ENCODE peak calls at places on chromosomes 3 and 15, in eight cellular contexts. One of them, this sample, is unnamed.

GRCh38 chr3:141828487-141829284 is 47.8 kb upstream of the ATP1B3 start:
- DNase-seq in HFFc6: no peak
- DNase-seq in left ventricle myocardium inferior: peak; percentile 30
- DNase-seq in EH: peak; percentile 35
- DNase-seq in astrocyte of the cerebellum: no peak
- DNase-seq in kidney glomerular epithelial cell: no peak
- DNase-seq in activated CD4-positive, alpha-beta memory T cell treated with anti-CD3 and anti-CD28 coated beads, Interleukin-2, amount 10 ng/mL, durations not matched to agents 7 days and 5 days: no peak
- DNase-seq in T-cell: no peak
- DNase-seq in this sample: no peak

GRCh38 chr3:50138266-50139230 is 16.6 kb upstream of the SEMA3F start:
- DNase-seq in HFFc6: no peak
- DNase-seq in left ventricle myocardium inferior: no peak
- DNase-seq in EH: peak; percentile 64
- DNase-seq in astrocyte of the cerebellum: no peak
- DNase-seq in kidney glomerular epithelial cell: peak; percentile 35
- DNase-seq in activated CD4-positive, alpha-beta memory T cell treated with anti-CD3 and anti-CD28 coated beads, Interleukin-2, amount 10 ng/mL, durations not matched to agents 7 days and 5 days: no peak
- DNase-seq in T-cell: no peak
- DNase-seq in this sample: no peak

GRCh38 chr3:123880998-123881561 is 3.1 kb downstream of the MYLK start:
- DNase-seq in HFFc6: peak; percentile 64
- DNase-seq in left ventricle myocardium inferior: no peak
- DNase-seq in EH: peak; percentile 71
- DNase-seq in astrocyte of the cerebellum: peak; percentile 16
- DNase-seq in kidney glomerular epithelial cell: peak; percentile 21
- DNase-seq in activated CD4-positive, alpha-beta memory T cell treated with anti-CD3 and anti-CD28 coated beads, Interleukin-2, amount 10 ng/mL, durations not matched to agents 7 days and 5 days: no peak
- DNase-seq in T-cell: no peak
- DNase-seq in this sample: peak; percentile 40

GRCh38 chr15:28904023-28904422 is 18.2 kb downstream of the APBA2 start:
- DNase-seq in HFFc6: no peak
- DNase-seq in left ventricle myocardium inferior: no peak
- DNase-seq in EH: no peak
- DNase-seq in astrocyte of the cerebellum: no peak
- DNase-seq in kidney glomerular epithelial cell: no peak
- DNase-seq in activated CD4-positive, alpha-beta memory T cell treated with anti-CD3 and anti-CD28 coated beads, Interleukin-2, amount 10 ng/mL, durations not matched to agents 7 days and 5 days: no peak
- DNase-seq in T-cell: no peak
- DNase-seq in this sample: no peak

GRCh38 chr3:107063351-107063750 is 313.9 kb upstream of the CCDC54 start:
- DNase-seq in HFFc6: no peak
- DNase-seq in left ventricle myocardium inferior: no peak
- DNase-seq in EH: peak; percentile 40
- DNase-seq in astrocyte of the cerebellum: peak; percentile 41
- DNase-seq in kidney glomerular epithelial cell: peak; percentile 51
- DNase-seq in activated CD4-positive, alpha-beta memory T cell treated with anti-CD3 and anti-CD28 coated beads, Interleukin-2, amount 10 ng/mL, durations not matched to agents 7 days and 5 days: no peak
- DNase-seq in T-cell: no peak
- DNase-seq in this sample: no peak

GRCh38 chr15:72398189-72398588 is at the start of gene TMEM202:
- DNase-seq in HFFc6: no peak
- DNase-seq in left ventricle myocardium inferior: no peak
- DNase-seq in EH: no peak
- DNase-seq in astrocyte of the cerebellum: no peak
- DNase-seq in kidney glomerular epithelial cell: no peak
- DNase-seq in activated CD4-positive, alpha-beta memory T cell treated with anti-CD3 and anti-CD28 coated beads, Interleukin-2, amount 10 ng/mL, durations not matched to agents 7 days and 5 days: no peak
- DNase-seq in T-cell: no peak
- DNase-seq in this sample: no peak

GRCh38 chr3:182703233-182703632 is 90.1 kb upstream of the ATP11B start:
- DNase-seq in HFFc6: no peak
- DNase-seq in left ventricle myocardium inferior: no peak
- DNase-seq in EH: no peak
- DNase-seq in astrocyte of the cerebellum: no peak
- DNase-seq in kidney glomerular epithelial cell: no peak
- DNase-seq in activated CD4-positive, alpha-beta memory T cell treated with anti-CD3 and anti-CD28 coated beads, Interleukin-2, amount 10 ng/mL, durations not matched to agents 7 days and 5 days: no peak
- DNase-seq in T-cell: no peak
- DNase-seq in this sample: no peak

GRCh38 chr3:94063497-94064119 is 747 bp downstream of the NSUN3 start:
- DNase-seq in HFFc6: no peak
- DNase-seq in left ventricle myocardium inferior: no peak
- DNase-seq in EH: no peak
- DNase-seq in astrocyte of the cerebellum: no peak
- DNase-seq in kidney glomerular epithelial cell: no peak
- DNase-seq in activated CD4-positive, alpha-beta memory T cell treated with anti-CD3 and anti-CD28 coated beads, Interleukin-2, amount 10 ng/mL, durations not matched to agents 7 days and 5 days: no peak
- DNase-seq in T-cell: no peak
- DNase-seq in this sample: no peak

GRCh38 chr15:41512078-41512394 is 1.6 kb downstream of the LTK start:
- DNase-seq in HFFc6: no peak
- DNase-seq in left ventricle myocardium inferior: no peak
- DNase-seq in EH: no peak
- DNase-seq in astrocyte of the cerebellum: no peak
- DNase-seq in kidney glomerular epithelial cell: no peak
- DNase-seq in activated CD4-positive, alpha-beta memory T cell treated with anti-CD3 and anti-CD28 coated beads, Interleukin-2, amount 10 ng/mL, durations not matched to agents 7 days and 5 days: no peak
- DNase-seq in T-cell: peak; percentile 25
- DNase-seq in this sample: no peak

This sample was measured in COLO829.